ENCODE peak calls at places on chromosome 4, in four cellular contexts. K is stimulated activated CD4-positive, alpha-beta T cell treated with anti-CD3 and anti-CD28 coated beads, Interleukin-1b, Interleukin-23, amount 100 ng/mL, for 4 hours; R is astrocyte of the spinal cord; P is ureter. Y is an unnamed sample.

GRCh38 chr4:135838889-135839288 is 1637.3 kb upstream of the PABPC4L start:
- DNase-seq in P (no peak), K (no peak), R (peak; percentile 87), Y (no peak)

GRCh38 chr4:81392164-81392563 is 79.5 kb downstream of the RASGEF1B start:
- DNase-seq in K (no peak), R (no peak), P (no peak), Y (no peak)

GRCh38 chr4:13704020-13704419 is 76.5 kb upstream of the BOD1L1 start:
- DNase-seq in R (no peak), P (no peak), K (no peak), Y (no peak)

GRCh38 chr4:89134775-89135319 is 23.5 kb downstream of the TIGD2 start:
- DNase-seq in K (no peak), P (no peak), R (peak; percentile 72), Y (peak; percentile 92)

GRCh38 chr4:163818673-163819072 is 324.2 kb downstream of the TMA16 start:
- DNase-seq in R (no peak), P (no peak), K (no peak), Y (no peak)

GRCh38 chr4:38650133-38650532 is 13.9 kb upstream of the KLF3 start:
- DNase-seq in K (no peak), P (no peak), R (no peak), Y (no peak)

GRCh38 chr4:153467897-153468262 is 1.7 kb downstream of the TMEM131L start:
- DNase-seq in R (no peak), K (no peak), P (no peak), Y (peak; percentile 34)

GRCh38 chr4:1582227-1582626 is 101.9 kb downstream of the FAM53A start:
- DNase-seq in P (no peak), R (no peak), K (no peak), Y (no peak)

GRCh38 chr4:136203199-136203598 is 1329.1 kb downstream of the PCDH18 start:
- DNase-seq in P (no peak), R (no peak), K (no peak), Y (no peak)

GRCh38 chr4:32128549-32128948 is 1408.4 kb downstream of the PCDH7 start:
- DNase-seq in R (no peak), P (no peak), K (no peak), Y (no peak)

GRCh38 chr4:132445386-132445785 is 703.7 kb upstream of the PCDH10 start:
- DNase-seq in R (no peak), K (no peak), P (no peak), Y (no peak)

GRCh38 chr4:113157086-113157857 is 107.8 kb downstream of the ANK2 start:
- DNase-seq in P (no peak), R (no peak), K (no peak), Y (no peak)

GRCh38 chr4:110904435-110905050 is 281.7 kb upstream of the PITX2 start:
- DNase-seq in P (no peak), R (peak; percentile 12), K (no peak), Y (no peak)

GRCh38 chr4:180618396-180618795 is 1624.8 kb upstream of the TENM3 start:
- DNase-seq in P (no peak), K (no peak), R (peak; percentile 68), Y (no peak)